ENCODE peak calls at places on chromosomes 13 and 19, in ten cellular contexts. N is activated CD8-positive, alpha-beta memory T cell treated with anti-CD3 and anti-CD28 coated beads, Interleukin-2, amount 50 U/mL, for 4 hours; A is astrocyte of the hippocampus; G is NCI-H2081 treated with DMSO at 0.1 percent for 48 hours; K is activated T-cell treated with anti-CD3 and anti-CD28 coated beads for 1 hour; Q is naive thymus-derived CD8-positive, alpha-beta T cell; L is NCI-H1092 treated with DMSO at 0.1 percent for 48 hours; E is fibroblast of lung; T is stimulated activated CD8-positive, alpha-beta memory T cell treated with anti-CD3 and anti-CD28 coated beads, Interleukin-15, amount 100 ng/mL, for 24 hours; D is HTR-8/SVneo. S is an unnamed sample.

GRCh38 chr19:35731353-35731752 is 10.9 kb downstream of the IGFLR1 start:
- DNase-seq in T (no peak), A (no peak), D (no peak), K (no peak), L (no peak), Q (no peak), E (no peak), N (no peak), G (no peak), S (no peak)

GRCh38 chr13:27962982-27963381 is 6.1 kb downstream of the CDX2 start:
- DNase-seq in T (no peak), L (no peak), G (no peak), A (no peak), D (no peak), Q (no peak), K (no peak), N (no peak), E (no peak), S (no peak)

GRCh38 chr13:27006519-27007161 is 165.0 kb downstream of the USP12 start:
- DNase-seq in T (no peak), E (peak; percentile 34), A (peak; percentile 61), K (no peak), N (no peak), D (no peak), L (peak; percentile 90), Q (no peak), G (peak; percentile 32), S (peak; percentile 68)

GRCh38 chr13:35884211-35884610 is 247.0 kb downstream of the DCLK1 start:
- DNase-seq in T (no peak), D (no peak), Q (no peak), N (no peak), K (no peak), E (no peak), L (no peak), A (no peak), G (no peak), S (no peak)

GRCh38 chr19:17401628-17402027 is 3.8 kb downstream of the BST2 start:
- DNase-seq in K (no peak), T (no peak), N (no peak), E (no peak), Q (no peak), A (no peak), D (no peak), G (no peak), L (no peak), S (no peak)

GRCh38 chr13:110245421-110245899 is 61.5 kb downstream of the COL4A1 start:
- DNase-seq in E (peak; percentile 72), N (no peak), K (no peak), G (no peak), L (no peak), T (no peak), A (peak; percentile 48), Q (no peak), D (no peak), S (no peak)

GRCh38 chr19:18915639-18916038 is 3.5 kb downstream of the COPE start:
- DNase-seq in N (no peak), K (peak; percentile 18), T (no peak), G (no peak), A (peak; percentile 56), D (peak; percentile 65), Q (no peak), E (peak; percentile 21), L (peak; percentile 6), S (peak; percentile 68)

GRCh38 chr19:17671906-17672305 is 16.2 kb downstream of the UNC13A start:
- DNase-seq in G (no peak), K (no peak), T (no peak), A (peak; percentile 46), D (no peak), Q (no peak), E (peak; percentile 27), N (no peak), L (no peak), S (peak; percentile 62)

GRCh38 chr13:33676700-33677048 is 141.3 kb upstream of the RFC3 start:
- DNase-seq in D (peak; percentile 20), T (no peak), G (peak; percentile 56), Q (no peak), L (peak; percentile 82), E (peak; percentile 54), K (no peak), A (peak; percentile 44), N (no peak), S (no peak)

GRCh38 chr13:36674337-36675212 is 755 bp downstream of the SERTM1 start:
- DNase-seq in T (no peak), K (no peak), N (no peak), A (peak; percentile 20), L (no peak), Q (no peak), D (no peak), G (no peak), E (no peak), S (no peak)

GRCh38 chr19:37872383-37872782 is 34.0 kb downstream of the WDR87 start:
- DNase-seq in T (no peak), Q (no peak), K (no peak), G (no peak), E (peak; percentile 36), D (no peak), A (no peak), N (no peak), L (no peak), S (no peak)

GRCh38 chr13:69683921-69684663 is 423.5 kb upstream of the ATXN8OS start:
- DNase-seq in T (no peak), N (no peak), E (no peak), K (no peak), A (no peak), G (no peak), D (no peak), L (peak; percentile 17), Q (no peak), S (no peak)

GRCh38 chr13:106533940-106534843 is 1.3 kb downstream of the EFNB2 start:
- DNase-seq in G (no peak), K (no peak), D (peak; percentile 13), T (no peak), E (peak; percentile 79), Q (no peak), L (peak; percentile 39), A (peak; percentile 82), N (peak; percentile 30), S (no peak)

GRCh38 chr13:86741762-86742285 is 929.3 kb upstream of the SLITRK5 start:
- DNase-seq in A (no peak), K (no peak), T (no peak), Q (no peak), L (no peak), N (no peak), E (no peak), G (no peak), D (no peak), S (no peak)

GRCh38 chr13:19838726-19839342 is 24.6 kb downstream of the ZMYM5 start:
- DNase-seq in G (no peak), L (no peak), K (no peak), E (peak; percentile 81), N (no peak), D (no peak), Q (no peak), A (peak; percentile 36), T (no peak), S (no peak)

S was measured in H1.